ENCODE peak calls at places on chromosomes 16 and 17, in six cellular contexts. N is Daoy; B is stimulated activated CD8-positive, alpha-beta memory T cell treated with anti-CD3 and anti-CD28 coated beads, Interleukin-7, amount 100 ng/mL, for 1 hour; O is stimulated activated CD4-positive, alpha-beta T cell treated with anti-CD3 and anti-CD28 coated beads, Interleukin-1b, Interleukin-23, amount 100 ng/mL, for 24 hours; W is midbrain; T is head of caudate nucleus. G is an unnamed sample.

GRCh38 chr16:67087803-67088202 is 21.9 kb upstream of the PHAF1 start:
- DNase-seq in T (no peak), W (no peak), O (no peak), B (no peak), N (no peak), G (no peak)

GRCh38 chr16:51153275-51153991 is 2.4 kb upstream of the SALL1 start:
- DNase-seq in N (peak), B (no peak), W (peak), O (no peak), T (peak), G (no peak)

GRCh38 chr17:16440814-16441629 is 25.7 kb downstream of the TRPV2 start:
- DNase-seq in B (no peak), T (no peak), W (no peak), N (no peak), O (no peak), G (no peak)

GRCh38 chr16:88430524-88431446 is 22.3 kb upstream of the ZFPM1 start:
- DNase-seq in T (no peak), N (no peak), B (no peak), W (no peak), O (peak), G (peak)

GRCh38 chr16:709651-710499 is 4.3 kb upstream of the FBXL16 start:
- DNase-seq in T (peak), N (peak), B (no peak), W (peak), O (no peak), G (no peak)

GRCh38 chr16:57606847-57607501 is 21.5 kb upstream of the ADGRG1 start:
- DNase-seq in B (no peak), T (no peak), N (no peak), O (no peak), W (no peak), G (no peak)

GRCh38 chr17:48577946-48578615 is at the start of gene HOXB4:
- DNase-seq in T (peak), N (peak), B (peak), O (peak), W (no peak), G (peak)

GRCh38 chr17:17305282-17305801 is 2.2 kb downstream of the NT5M start:
- DNase-seq in O (peak), B (peak), N (peak), W (no peak), T (peak), G (peak)

GRCh38 chr16:68259421-68259820 is 4.9 kb upstream of the SLC7A6 start:
- DNase-seq in N (no peak), W (no peak), B (no peak), O (no peak), T (no peak), G (no peak)

GRCh38 chr16:9566099-9566498 is 474.7 kb downstream of the HAPSTR1 start:
- DNase-seq in O (no peak), N (no peak), B (no peak), W (no peak), T (no peak), G (no peak)

GRCh38 chr17:79525793-79526677 is 84.8 kb downstream of the RBFOX3 start:
- DNase-seq in N (no peak), O (no peak), T (no peak), W (no peak), B (no peak), G (no peak)

GRCh38 chr16:21565816-21566669 is 33.3 kb upstream of the METTL9 start:
- DNase-seq in W (no peak), T (no peak), B (no peak), N (no peak), O (no peak), G (no peak)

GRCh38 chr17:4232168-4232813 is 31.5 kb downstream of the ANKFY1 start:
- DNase-seq in O (no peak), B (no peak), T (no peak), N (peak), W (no peak), G (no peak)

GRCh38 chr17:65660947-65661346 is 99.5 kb upstream of the AXIN2 start:
- DNase-seq in B (no peak), O (no peak), W (no peak), N (peak), T (no peak), G (no peak)

GRCh38 chr16:50910698-50911025 is 168.8 kb downstream of the CYLD start:
- DNase-seq in B (no peak), N (no peak), T (no peak), O (no peak), W (no peak), G (no peak)

GRCh38 chr16:57091990-57092785 is at the start of gene CPNE2:
- DNase-seq in W (peak), O (peak), N (peak), T (peak), B (no peak), G (peak)

GRCh38 chr17:55433629-55434422 is 12.2 kb upstream of the MMD start:
- DNase-seq in T (no peak), O (no peak), N (peak), W (no peak), B (no peak), G (no peak)

GRCh38 chr16:66894055-66894454 is 13.7 kb downstream of the PDP2 start:
- DNase-seq in T (no peak), B (no peak), W (no peak), N (no peak), O (no peak), G (no peak)

GRCh38 chr17:17824780-17825614 is 11.8 kb downstream of the SREBF1 start:
- DNase-seq in B (no peak), T (no peak), W (no peak), O (no peak), N (no peak), G (peak)

GRCh38 chr17:81420769-81421462 is 25.7 kb downstream of the BAHCC1 start:
- DNase-seq in B (no peak), N (peak), O (no peak), T (peak), W (peak), G (no peak)

GRCh38 chr16:8866118-8866883 is 2.5 kb downstream of the CARHSP1 start:
- DNase-seq in O (no peak), B (no peak), W (peak), N (no peak), T (peak), G (no peak)

GRCh38 chr17:71937914-71938313 is 182.9 kb upstream of the SOX9 start:
- DNase-seq in T (no peak), O (no peak), B (no peak), W (no peak), N (no peak), G (no peak)

GRCh38 chr17:40283662-40284061 is 4.0 kb upstream of the CDC6 start:
- DNase-seq in O (no peak), T (no peak), N (peak), W (no peak), B (no peak), G (no peak)

GRCh38 chr16:69839798-69840409 is 77.8 kb downstream of the WWP2 start:
- DNase-seq in O (no peak), B (no peak), N (no peak), W (peak), T (peak), G (no peak)

GRCh38 chr17:68972119-68972704 is 17.0 kb upstream of the ABCA8 start:
- DNase-seq in O (no peak), T (no peak), N (no peak), B (no peak), W (peak), G (no peak)

GRCh38 chr16:75379339-75379738 is 54.0 kb downstream of the CFDP1 start:
- DNase-seq in W (no peak), N (no peak), T (no peak), B (no peak), O (no peak), G (no peak)

GRCh38 chr17:45218895-45219661 is 2.6 kb upstream of the FMNL1 start:
- DNase-seq in O (peak), T (peak), W (peak), B (peak), N (peak), G (peak)

GRCh38 chr16:2090819-2091721 is 43.3 kb downstream of the TSC2 start:
- DNase-seq in O (no peak), T (no peak), N (no peak), W (no peak), B (no peak), G (no peak)

GRCh38 chr17:50787106-50787505 is 19.8 kb upstream of the ANKRD40CL start:
- DNase-seq in N (no peak), T (no peak), W (no peak), B (no peak), O (no peak), G (no peak)

GRCh38 chr17:68238488-68238887 is 9.4 kb upstream of the AMZ2 start:
- DNase-seq in O (no peak), W (no peak), T (no peak), N (no peak), B (no peak), G (no peak)

GRCh38 chr17:69473801-69474170 is 59.3 kb downstream of the MAP2K6 start:
- DNase-seq in O (no peak), N (no peak), T (no peak), B (no peak), W (no peak), G (no peak)

G was measured in GDM1.